ENCODE peak calls at places on chromosomes 4 and X, in five cellular contexts. Q is trophoblast cell, L is skeletal muscle cell, C is sciatic nerve, F is hepatocyte. S is an unnamed sample.
A peak's percentile ranks its signal among the peaks of the same experiment; 100 is the strongest.

GRCh38 chr4:794911-795725 is 30.8 kb downstream of the CPLX1 start:
- DNase-seq in Q (no peak), L (no peak), C (no peak), F (no peak), S (no peak)

GRCh38 chrX:3263681-3264126 is 82.7 kb downstream of the MXRA5 start:
- DNase-seq in Q (peak; percentile 5), L (no peak), C (no peak), F (no peak), S (no peak)

GRCh38 chrX:1411331-1411730 is 19.4 kb upstream of the SLC25A6 start:
- DNase-seq in Q (peak; percentile 9), L (no peak), C (peak; percentile 46), F (no peak), S (no peak)

GRCh38 chr4:3501126-3501824 is 30.9 kb downstream of the LRPAP1 start:
- DNase-seq in Q (no peak), L (no peak), C (no peak), F (no peak), S (no peak)

GRCh38 chrX:48083212-48083611 is 11.8 kb upstream of the ZNF630 start:
- DNase-seq in Q (peak; percentile 66), L (peak; percentile 0), C (no peak), F (peak; percentile 53), S (no peak)

GRCh38 chr4:158322119-158322518 is 111.8 kb downstream of the TMEM144 start:
- DNase-seq in Q (no peak), L (no peak), C (no peak), F (no peak), S (no peak)

GRCh38 chr4:14857475-14857874 is 144.8 kb upstream of the CPEB2 start:
- DNase-seq in Q (no peak), L (no peak), C (no peak), F (no peak), S (no peak)

GRCh38 chr4:186688150-186688943 is 35.3 kb downstream of the FAT1 start:
- DNase-seq in Q (no peak), L (no peak), C (no peak), F (no peak), S (no peak)

GRCh38 chr4:147828361-147828760 is 96.5 kb downstream of the ARHGAP10 start:
- DNase-seq in Q (peak; percentile 63), L (no peak), C (no peak), F (no peak), S (no peak)

GRCh38 chr4:304987-305680 is at the start of gene ZNF732:
- DNase-seq in Q (peak; percentile 82), L (peak; percentile 13), C (no peak), F (no peak), S (no peak)

GRCh38 chrX:1178580-1179057 is 33.8 kb downstream of the CRLF2 start:
- DNase-seq in Q (peak; percentile 55), L (peak; percentile 42), C (no peak), F (peak; percentile 64), S (no peak)

GRCh38 chrX:119181491-119181890 is 53.9 kb upstream of the KIAA1210 start:
- DNase-seq in Q (peak; percentile 40), L (no peak), C (no peak), F (peak; percentile 25), S (no peak)

GRCh38 chr4:40992472-40993298 is 221.7 kb downstream of the APBB2 start:
- DNase-seq in Q (no peak), L (no peak), C (no peak), F (no peak), S (no peak)

GRCh38 chr4:183012862-183013855 is 85.9 kb upstream of the WWC2 start:
- DNase-seq in Q (no peak), L (no peak), C (no peak), F (no peak), S (no peak)

GRCh38 chrX:16528620-16529019 is 121.3 kb upstream of the S100G start:
- DNase-seq in Q (no peak), L (no peak), C (no peak), F (no peak), S (no peak)

GRCh38 chr4:70583952-70584834 is 7.9 kb upstream of the AMBN start:
- DNase-seq in Q (no peak), L (no peak), C (no peak), F (peak; percentile 10), S (no peak)

GRCh38 chrX:36978886-36979285 is 29.3 kb upstream of the FAM47C start:
- DNase-seq in Q (peak; percentile 21), L (no peak), C (no peak), F (no peak), S (no peak)

GRCh38 chr4:137432431-137432830 is 99.9 kb downstream of the PCDH18 start:
- DNase-seq in Q (no peak), L (no peak), C (no peak), F (no peak), S (no peak)

GRCh38 chr4:1713003-1713397 is 881 bp upstream of the SLBP start:
- DNase-seq in Q (no peak), L (no peak), C (no peak), F (no peak), S (no peak)

GRCh38 chrX:8455600-8455999 is 9.0 kb upstream of the VCX3B start:
- DNase-seq in Q (peak; percentile 36), L (no peak), C (no peak), F (no peak), S (no peak)

GRCh38 chr4:37803348-37803973 is 23.0 kb upstream of the PGM2 start:
- DNase-seq in Q (peak; percentile 60), L (no peak), C (no peak), F (peak; percentile 61), S (no peak)

GRCh38 chr4:76585270-76585669 is 150.2 kb downstream of the SHROOM3 start:
- DNase-seq in Q (no peak), L (no peak), C (no peak), F (no peak), S (no peak)

GRCh38 chr4:4609622-4610334 is 67.9 kb upstream of the STX18 start:
- DNase-seq in Q (no peak), L (no peak), C (no peak), F (no peak), S (no peak)

GRCh38 chrX:65488496-65488895 is 46.1 kb downstream of the LAS1L start:
- DNase-seq in Q (peak; percentile 88), L (no peak), C (no peak), F (no peak), S (no peak)

GRCh38 chrX:108516184-108516583 is 76.5 kb downstream of the COL4A5 start:
- DNase-seq in Q (no peak), L (no peak), C (no peak), F (peak; percentile 6), S (no peak)

GRCh38 chr4:132526652-132527051 is 622.4 kb upstream of the PCDH10 start:
- DNase-seq in Q (no peak), L (no peak), C (no peak), F (no peak), S (no peak)

GRCh38 chr4:137310593-137311490 is 221.5 kb downstream of the PCDH18 start:
- DNase-seq in Q (no peak), L (peak; percentile 69), C (no peak), F (peak; percentile 6), S (no peak)

GRCh38 chrX:48794993-48795501 is 6.8 kb upstream of the HDAC6 start:
- DNase-seq in Q (peak; percentile 70), L (peak; percentile 10), C (no peak), F (peak; percentile 61), S (no peak)

GRCh38 chr4:80876810-80877209 is 153.7 kb upstream of the BMP3 start:
- DNase-seq in Q (no peak), L (peak; percentile 0), C (no peak), F (no peak), S (no peak)

GRCh38 chr4:173699841-173700475 is 169.9 kb upstream of the HAND2 start:
- DNase-seq in Q (no peak), L (no peak), C (no peak), F (no peak), S (no peak)

S was measured in cardiac septum.